ENCODE peak calls at places on chromosomes 3 and 15, in five cellular contexts. N, J, E, D and S are unnamed samples.

GRCh38 chr3:108420926-108421325 is 89.5 kb downstream of the MYH15 start:
- DNase-seq in N (no peak), J (no peak), E (peak), D (no peak), S (peak)

GRCh38 chr3:12920967-12921366 is 79.6 kb upstream of the RPL32 start:
- DNase-seq in N (no peak), J (no peak), E (no peak), D (no peak), S (no peak)

GRCh38 chr15:92326236-92326635 is 67.4 kb upstream of the ST8SIA2 start:
- DNase-seq in N (no peak), J (no peak), E (no peak), D (no peak), S (no peak)

GRCh38 chr15:34795267-34796081 is at the start of gene ACTC1:
- DNase-seq in N (no peak), J (peak), E (no peak), D (no peak), S (peak)

GRCh38 chr3:144031938-144032337 is 60.3 kb downstream of the DIPK2A start:
- DNase-seq in N (no peak), J (no peak), E (no peak), D (no peak), S (peak)

GRCh38 chr3:66507631-66508260 is 6.9 kb upstream of the LRIG1 start:
- DNase-seq in N (no peak), J (no peak), E (no peak), D (no peak), S (no peak)

GRCh38 chr15:59541750-59542149 is 69.8 kb upstream of the GCNT3 start:
- DNase-seq in N (no peak), J (no peak), E (no peak), D (no peak), S (no peak)

GRCh38 chr15:52378746-52379394 is 83.3 kb upstream of the MYO5C start:
- DNase-seq in N (no peak), J (no peak), E (no peak), D (no peak), S (no peak)

GRCh38 chr3:177838951-177839350 is 641.7 kb upstream of the TBL1XR1 start:
- DNase-seq in N (no peak), J (no peak), E (no peak), D (no peak), S (no peak)